ENCODE peak calls at places on chromosome 14, in four cellular contexts. One of them, this sample, is unnamed.

GRCh38 chr14:34063470-34064164 is 112.7 kb upstream of the EGLN3 start:
- DNase-seq in H9: no peak
- DNase-seq in H1: no peak
- DNase-seq in mesenchymal stem cell: no peak
- DNase-seq in this sample: no peak

GRCh38 chr14:102205560-102205959 is 65.9 kb downstream of the WDR20 start:
- DNase-seq in H9: no peak
- DNase-seq in H1: no peak
- DNase-seq in mesenchymal stem cell: no peak
- DNase-seq in this sample: no peak

GRCh38 chr14:78985668-78986073 is 815.5 kb downstream of the NRXN3 start:
- DNase-seq in H9: peak
- DNase-seq in H1: peak
- DNase-seq in mesenchymal stem cell: no peak
- DNase-seq in this sample: peak

GRCh38 chr14:73457935-73458218 is 469 bp downstream of the NUMB start:
- DNase-seq in H9: no peak
- DNase-seq in H1: no peak
- DNase-seq in mesenchymal stem cell: no peak
- DNase-seq in this sample: no peak

GRCh38 chr14:30669594-30669993 is 47.5 kb downstream of the SCFD1 start:
- DNase-seq in H9: no peak
- DNase-seq in H1: no peak
- DNase-seq in mesenchymal stem cell: no peak
- DNase-seq in this sample: no peak

GRCh38 chr14:94867931-94868597 is 98.2 kb upstream of the GSC start:
- DNase-seq in H9: no peak
- DNase-seq in H1: no peak
- DNase-seq in mesenchymal stem cell: no peak
- DNase-seq in this sample: no peak

GRCh38 chr14:36134026-36134425 is 42.5 kb downstream of the PTCSC3 start:
- DNase-seq in H9: no peak
- DNase-seq in H1: no peak
- DNase-seq in mesenchymal stem cell: no peak
- DNase-seq in this sample: no peak

GRCh38 chr14:24369463-24369862 is 1.5 kb downstream of the NFATC4 start:
- DNase-seq in H9: no peak
- DNase-seq in H1: no peak
- DNase-seq in mesenchymal stem cell: no peak
- DNase-seq in this sample: no peak

GRCh38 chr14:33386140-33386539 is 447.5 kb downstream of the NPAS3 start:
- DNase-seq in H9: no peak
- DNase-seq in H1: no peak
- DNase-seq in mesenchymal stem cell: no peak
- DNase-seq in this sample: no peak

GRCh38 chr14:74492413-74493342 is at the start of gene NPC2:
- DNase-seq in H9: no peak
- DNase-seq in H1: no peak
- DNase-seq in mesenchymal stem cell: peak
- DNase-seq in this sample: no peak

GRCh38 chr14:23910081-23910875 is 43.3 kb upstream of the DHRS4 start:
- DNase-seq in H9: peak
- DNase-seq in H1: peak
- DNase-seq in mesenchymal stem cell: peak
- DNase-seq in this sample: peak

GRCh38 chr14:28613526-28613925 is 153.1 kb upstream of the FOXG1 start:
- DNase-seq in H9: no peak
- DNase-seq in H1: no peak
- DNase-seq in mesenchymal stem cell: no peak
- DNase-seq in this sample: no peak

GRCh38 chr14:57319636-57320035 is 50.9 kb downstream of the AP5M1 start:
- DNase-seq in H9: no peak
- DNase-seq in H1: no peak
- DNase-seq in mesenchymal stem cell: no peak
- DNase-seq in this sample: no peak

GRCh38 chr14:49598479-49599301 is at the start of gene LRR1:
- DNase-seq in H9: peak
- DNase-seq in H1: peak
- DNase-seq in mesenchymal stem cell: peak
- DNase-seq in this sample: peak

GRCh38 chr14:34372766-34373165 is 89.3 kb downstream of the SPTSSA start:
- DNase-seq in H9: no peak
- DNase-seq in H1: no peak
- DNase-seq in mesenchymal stem cell: no peak
- DNase-seq in this sample: no peak

GRCh38 chr14:94047581-94047980 is 21.4 kb downstream of the OTUB2 start:
- DNase-seq in H9: peak
- DNase-seq in H1: no peak
- DNase-seq in mesenchymal stem cell: no peak
- DNase-seq in this sample: no peak

GRCh38 chr14:94633116-94633515 is 20.9 kb downstream of the SERPINA3 start:
- DNase-seq in H9: no peak
- DNase-seq in H1: no peak
- DNase-seq in mesenchymal stem cell: no peak
- DNase-seq in this sample: no peak

GRCh38 chr14:61120576-61120975 is 139.5 kb downstream of the SLC38A6 start:
- DNase-seq in H9: no peak
- DNase-seq in H1: no peak
- DNase-seq in mesenchymal stem cell: no peak
- DNase-seq in this sample: no peak

GRCh38 chr14:27845902-27846301 is 920.7 kb upstream of the FOXG1 start:
- DNase-seq in H9: no peak
- DNase-seq in H1: no peak
- DNase-seq in mesenchymal stem cell: no peak
- DNase-seq in this sample: no peak

GRCh38 chr14:76724827-76725550 is 36.3 kb upstream of the VASH1 start:
- DNase-seq in H9: no peak
- DNase-seq in H1: no peak
- DNase-seq in mesenchymal stem cell: no peak
- DNase-seq in this sample: no peak

GRCh38 chr14:72616294-72616693 is 277.6 kb downstream of the DPF3 start:
- DNase-seq in H9: no peak
- DNase-seq in H1: peak
- DNase-seq in mesenchymal stem cell: peak
- DNase-seq in this sample: no peak

GRCh38 chr14:64098120-64098519 is 196.1 kb downstream of the ESR2 start:
- DNase-seq in H9: no peak
- DNase-seq in H1: no peak
- DNase-seq in mesenchymal stem cell: no peak
- DNase-seq in this sample: no peak

DNA sequence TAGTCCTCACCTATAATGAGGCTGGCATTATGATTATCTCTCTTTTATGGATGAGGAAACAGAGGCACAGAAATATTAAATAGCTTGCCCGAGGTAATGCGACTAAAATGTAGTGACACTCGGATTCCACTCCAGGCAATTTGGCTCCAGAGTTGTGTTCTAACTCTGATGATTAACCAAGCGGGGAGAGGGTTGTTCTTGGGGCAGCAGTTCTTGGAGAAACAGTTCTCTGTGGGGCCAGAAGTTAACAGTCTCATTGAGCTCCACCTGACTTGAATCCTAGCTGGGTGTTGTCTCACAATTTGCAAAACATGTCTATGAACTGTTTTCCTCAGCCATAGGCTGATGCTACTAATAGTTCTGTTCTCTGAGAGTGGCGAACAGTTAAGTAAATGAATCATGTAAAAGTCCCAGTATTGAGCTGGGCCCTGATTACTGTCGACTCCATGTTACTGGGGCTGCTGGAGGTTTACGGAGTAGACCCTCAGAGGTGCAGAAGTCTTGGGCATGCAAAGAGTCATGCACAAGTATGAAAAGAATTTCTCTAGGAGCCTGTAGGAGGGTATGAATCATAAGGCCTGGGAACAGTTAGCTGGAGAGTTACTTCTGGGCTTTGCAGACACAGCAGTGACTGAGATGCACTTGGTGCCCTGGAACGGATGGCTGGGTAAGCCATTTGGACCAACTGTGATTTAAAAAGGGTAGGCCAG is 15.4 kb upstream of the NIN start:
- DNase-seq in H9: no peak
- DNase-seq in H1: no peak
- DNase-seq in mesenchymal stem cell: peak
- DNase-seq in this sample: no peak
- H2BK15ac ChIP-seq in H9: no peak
- H2BK15ac ChIP-seq in H1: no peak
- H2BK15ac ChIP-seq in mesenchymal stem cell: no peak
- H2BK15ac ChIP-seq in this sample: no peak

DNA sequence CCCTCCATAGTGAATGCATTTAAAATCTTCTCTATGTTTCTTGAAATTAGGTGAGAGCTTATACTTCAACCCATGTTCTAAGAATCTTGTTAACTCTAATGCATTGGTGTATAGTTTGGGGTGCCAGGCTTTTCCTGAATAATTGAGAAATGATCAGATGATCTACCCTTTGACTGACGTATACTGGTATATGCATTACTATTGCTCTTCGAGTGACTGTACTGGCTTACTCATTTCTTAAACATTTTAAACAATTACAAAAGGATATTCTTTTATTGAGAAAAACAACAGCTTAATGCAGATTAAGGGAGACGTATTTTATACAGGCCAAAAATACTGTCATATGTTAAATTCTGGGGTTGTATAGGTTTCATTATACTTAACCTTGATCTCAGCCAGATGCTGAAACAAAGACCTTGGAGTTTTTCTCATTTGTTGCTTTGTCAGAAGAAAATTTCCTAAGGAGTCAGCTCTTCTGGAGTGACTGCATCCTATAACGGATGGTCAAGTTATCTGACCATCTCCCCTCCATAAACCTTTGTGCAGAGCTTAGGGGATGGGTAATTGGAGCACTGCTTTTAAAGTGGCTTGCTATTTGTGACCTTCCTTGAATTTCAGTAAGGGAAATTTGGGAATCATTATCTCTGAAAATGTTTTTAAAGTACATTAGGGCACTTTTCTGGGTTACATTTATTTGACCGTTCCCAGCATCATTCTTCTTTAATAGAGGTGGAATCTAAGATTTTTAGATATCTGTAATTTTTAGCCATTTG is 507.6 kb downstream of the PCNX1 start:
- DNase-seq in H9: no peak
- DNase-seq in H1: no peak
- DNase-seq in mesenchymal stem cell: peak
- DNase-seq in this sample: no peak
- H2AK5ac ChIP-seq in H9: no peak
- H2AK5ac ChIP-seq in H1: no peak
- H2AK5ac ChIP-seq in mesenchymal stem cell: no peak
- H2AK5ac ChIP-seq in this sample: no peak

GRCh38 chr14:22837750-22838538 is 1.6 kb downstream of the MMP14 start:
- DNase-seq in H9: no peak
- DNase-seq in H1: peak
- DNase-seq in mesenchymal stem cell: peak
- DNase-seq in this sample: no peak

GRCh38 chr14:22835505-22835904 is 880 bp upstream of the MMP14 start:
- DNase-seq in H9: no peak
- DNase-seq in H1: no peak
- DNase-seq in mesenchymal stem cell: no peak
- DNase-seq in this sample: no peak

GRCh38 chr14:22838631-22839041 is 2.3 kb downstream of the MMP14 start:
- DNase-seq in H9: no peak
- DNase-seq in H1: no peak
- DNase-seq in mesenchymal stem cell: peak
- DNase-seq in this sample: no peak

GRCh38 chr14:22837059-22837749 is 819 bp downstream of the MMP14 start:
- DNase-seq in H9: no peak
- DNase-seq in H1: peak
- DNase-seq in mesenchymal stem cell: peak
- DNase-seq in this sample: no peak

DNA sequence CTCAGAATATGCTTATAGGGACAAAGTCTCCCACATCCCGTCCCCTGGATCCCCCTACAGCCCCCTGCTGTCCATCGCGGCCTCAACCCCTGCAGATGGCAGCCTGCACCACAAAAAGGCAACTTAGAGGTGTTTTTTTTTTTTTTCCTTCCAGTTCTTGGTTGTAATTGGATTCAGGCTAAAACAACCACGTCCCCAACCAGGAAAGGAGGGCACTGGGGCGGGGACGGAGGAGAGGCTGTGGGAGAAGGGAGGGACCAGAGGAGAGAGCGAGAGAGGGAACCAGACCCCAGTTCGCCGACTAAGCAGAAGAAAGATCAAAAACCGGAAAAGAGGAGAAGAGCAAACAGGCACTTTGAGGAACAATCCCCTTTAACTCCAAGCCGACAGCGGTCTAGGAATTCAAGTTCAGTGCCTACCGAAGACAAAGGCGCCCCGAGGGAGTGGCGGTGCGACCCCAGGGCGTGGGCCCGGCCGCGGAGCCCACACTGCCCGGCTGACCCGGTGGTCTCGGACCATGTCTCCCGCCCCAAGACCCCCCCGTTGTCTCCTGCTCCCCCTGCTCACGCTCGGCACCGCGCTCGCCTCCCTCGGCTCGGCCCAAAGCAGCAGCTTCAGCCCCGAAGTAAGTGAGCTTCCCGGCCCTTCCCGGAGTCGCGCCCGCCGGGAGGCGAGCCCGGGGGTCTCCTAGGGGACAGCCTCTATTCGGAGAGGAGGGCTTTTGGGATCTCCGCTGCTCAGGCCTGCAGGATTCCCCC is at the start of gene MMP14:
- DNase-seq in H9: peak
- DNase-seq in H1: peak
- DNase-seq in mesenchymal stem cell: peak
- DNase-seq in this sample: no peak
- H2BK12ac ChIP-seq in H9: no peak
- H2BK12ac ChIP-seq in H1: peak
- H2BK12ac ChIP-seq in mesenchymal stem cell: peak
- H2BK12ac ChIP-seq in this sample: no peak

DNA sequence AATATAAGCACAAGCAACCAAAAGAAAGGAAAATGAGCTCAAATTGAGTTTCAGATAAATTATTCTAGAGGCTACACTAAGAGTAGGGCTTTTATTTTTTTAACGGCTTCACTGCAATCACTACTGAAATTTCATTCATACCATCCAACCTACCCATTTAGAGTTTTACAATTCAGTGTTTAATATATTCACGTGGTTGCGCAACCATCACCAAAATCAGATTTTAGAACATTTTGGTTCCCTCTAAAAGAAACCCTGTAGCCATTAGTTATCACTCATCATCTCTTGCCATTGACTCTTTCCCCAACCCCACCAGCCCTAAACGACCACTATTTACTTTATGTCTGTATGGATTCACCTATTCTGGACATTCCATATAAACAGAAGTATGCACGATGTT is 401.5 kb downstream of the MDGA2 start:
- DNase-seq in H9: no peak
- DNase-seq in H1: no peak
- DNase-seq in mesenchymal stem cell: no peak
- DNase-seq in this sample: no peak
- H2BK15ac ChIP-seq in H9: no peak
- H2BK15ac ChIP-seq in H1: no peak
- H2BK15ac ChIP-seq in mesenchymal stem cell: no peak
- H2BK15ac ChIP-seq in this sample: no peak

GRCh38 chr14:104816678-104816945 is 15.7 kb downstream of the ZBTB42 start:
- DNase-seq in H9: no peak
- DNase-seq in H1: no peak
- DNase-seq in mesenchymal stem cell: no peak
- DNase-seq in this sample: no peak
- H2AK5ac ChIP-seq in H9: no peak
- H2AK5ac ChIP-seq in H1: no peak
- H2AK5ac ChIP-seq in mesenchymal stem cell: peak
- H2AK5ac ChIP-seq in this sample: peak